ENCODE peak calls at places on chromosome 14, in seven cellular contexts. B is GM06990, K is iPS DF 19.7, M is thyroid gland, J is GM23248, I is SW480, Z is amniotic epithelial cell. O is an unnamed sample.

GRCh38 chr14:61322799-61323290 is 1.5 kb downstream of the PRKCH start:
- DNase-seq in K (no peak), B (no peak), I (peak), M (peak), Z (peak), J (peak), O (peak)

GRCh38 chr14:69441948-69442347 is 42.6 kb upstream of the PLEKHD1 start:
- DNase-seq in I (no peak), M (no peak), Z (no peak), K (no peak), J (no peak), B (peak), O (no peak)

GRCh38 chr14:85907536-85907935 is 377.6 kb downstream of the FLRT2 start:
- DNase-seq in J (no peak), M (no peak), B (no peak), I (no peak), K (no peak), Z (no peak), O (no peak)

GRCh38 chr14:55412686-55413085 is 1.1 kb upstream of the ATG14 start:
- DNase-seq in I (no peak), J (peak), K (no peak), M (no peak), Z (no peak), B (no peak), O (peak)

GRCh38 chr14:75604979-75605825 is 26.8 kb downstream of the FLVCR2 start:
- DNase-seq in M (peak), K (no peak), I (peak), B (no peak), Z (no peak), J (no peak), O (peak)

GRCh38 chr14:50829472-50830043 is 1.4 kb downstream of the NIN start:
- DNase-seq in Z (no peak), K (no peak), I (peak), B (no peak), M (no peak), J (peak), O (no peak)

GRCh38 chr14:31992051-31992450 is 85.1 kb upstream of the ARHGAP5 start:
- DNase-seq in M (no peak), Z (peak), K (no peak), I (no peak), J (peak), B (no peak), O (peak)

GRCh38 chr14:77641534-77642341 is 25.3 kb upstream of the SPTLC2 start:
- DNase-seq in M (peak), I (no peak), K (no peak), B (peak), Z (peak), J (peak), O (no peak)

GRCh38 chr14:96978525-96979272 is 181.5 kb downstream of the VRK1 start:
- DNase-seq in M (no peak), K (no peak), B (no peak), J (no peak), I (no peak), Z (no peak), O (no peak)

GRCh38 chr14:79600406-79600805 is 610.9 kb downstream of the DIO2 start:
- DNase-seq in I (no peak), Z (no peak), M (no peak), J (no peak), B (no peak), K (no peak), O (no peak)

GRCh38 chr14:33932033-33932432 is 18.8 kb downstream of the EGLN3 start:
- DNase-seq in B (no peak), J (no peak), Z (no peak), M (no peak), K (no peak), I (no peak), O (no peak)

O was measured in hepatocyte.